ENCODE peak calls at places on chromosomes 12 and 14, in five cellular contexts. One of them, this sample, is unnamed.

GRCh38 chr12:50640321-50640939 is 123.5 kb upstream of the ATF1 start:
- DNase-seq in tibial artery: no peak
- DNase-seq in SK-N-MC: no peak
- DNase-seq in uterus: no peak
- DNase-seq in heart left ventricle: no peak
- DNase-seq in this sample: no peak

GRCh38 chr14:95620659-95621059 is 65.6 kb upstream of the TCL1B start:
- DNase-seq in SK-N-MC: no peak
- DNase-seq in uterus: no peak
- DNase-seq in heart left ventricle: no peak
- DNase-seq in tibial artery: no peak
- DNase-seq in this sample: no peak

GRCh38 chr12:124191024-124191359 is 103.9 kb upstream of the RFLNA start:
- DNase-seq in SK-N-MC: no peak
- DNase-seq in uterus: no peak
- DNase-seq in heart left ventricle: no peak
- DNase-seq in tibial artery: no peak
- DNase-seq in this sample: no peak

GRCh38 chr12:15689751-15690191 is 99.4 kb downstream of the EPS8 start:
- DNase-seq in tibial artery: no peak
- DNase-seq in uterus: no peak
- DNase-seq in SK-N-MC: no peak
- DNase-seq in heart left ventricle: no peak
- DNase-seq in this sample: no peak

GRCh38 chr12:76078748-76079147 is 5.7 kb downstream of the NAP1L1 start:
- DNase-seq in uterus: no peak
- DNase-seq in SK-N-MC: no peak
- DNase-seq in heart left ventricle: no peak
- DNase-seq in tibial artery: no peak
- DNase-seq in this sample: no peak

GRCh38 chr12:107912421-107913004 is 138.0 kb downstream of the ASCL4 start:
- DNase-seq in heart left ventricle: peak
- DNase-seq in SK-N-MC: no peak
- DNase-seq in uterus: no peak
- DNase-seq in tibial artery: no peak
- DNase-seq in this sample: no peak

GRCh38 chr12:111788178-111788654 is 21.5 kb downstream of the ALDH2 start:
- DNase-seq in tibial artery: no peak
- DNase-seq in heart left ventricle: peak
- DNase-seq in uterus: no peak
- DNase-seq in SK-N-MC: peak
- DNase-seq in this sample: no peak

GRCh38 chr12:12791756-12792346 is 6.4 kb downstream of the APOLD1 start:
- DNase-seq in heart left ventricle: no peak
- DNase-seq in SK-N-MC: no peak
- DNase-seq in tibial artery: no peak
- DNase-seq in uterus: peak
- DNase-seq in this sample: no peak

GRCh38 chr12:78038541-78038940 is 207.8 kb downstream of the NAV3 start:
- DNase-seq in heart left ventricle: no peak
- DNase-seq in SK-N-MC: no peak
- DNase-seq in uterus: no peak
- DNase-seq in tibial artery: no peak
- DNase-seq in this sample: no peak

DNA sequence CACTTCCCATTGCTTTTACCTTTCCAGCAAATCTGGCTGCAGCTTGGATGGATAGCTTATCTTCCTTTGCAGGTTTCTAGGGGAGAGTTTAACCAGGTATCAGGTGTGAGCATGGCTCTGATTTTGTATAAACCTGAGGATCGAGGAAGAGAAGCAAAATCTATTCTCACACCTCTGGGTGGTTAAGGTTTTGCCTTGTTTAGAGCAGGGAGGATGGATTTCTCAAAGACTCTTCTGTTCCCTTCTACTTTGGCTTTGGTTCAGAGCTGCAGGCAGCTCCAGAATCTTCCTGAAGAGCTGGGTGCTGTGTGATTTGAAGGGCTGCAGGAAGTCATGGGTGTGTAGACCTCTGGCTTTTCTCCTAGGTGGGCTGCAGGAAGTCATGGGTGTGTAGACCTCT is 1.7 kb downstream of the JDP2 start:
- DNase-seq in tibial artery: no peak
- DNase-seq in uterus: no peak
- DNase-seq in SK-N-MC: no peak
- DNase-seq in heart left ventricle: no peak
- DNase-seq in this sample: no peak
- H3K4me3 ChIP-seq in tibial artery: peak
- H3K4me3 ChIP-seq in uterus: no peak
- H3K4me3 ChIP-seq in SK-N-MC: peak
- H3K4me3 ChIP-seq in heart left ventricle: peak
- H3K4me3 ChIP-seq in this sample: peak

GRCh38 chr12:6821674-6822433 is at the start of gene GPR162:
- DNase-seq in SK-N-MC: no peak
- DNase-seq in heart left ventricle: no peak
- DNase-seq in uterus: peak
- DNase-seq in tibial artery: no peak
- DNase-seq in this sample: no peak
- H3K4me3 ChIP-seq in SK-N-MC: peak
- H3K4me3 ChIP-seq in heart left ventricle: peak
- H3K4me3 ChIP-seq in uterus: peak
- H3K4me3 ChIP-seq in tibial artery: peak
- H3K4me3 ChIP-seq in this sample: peak

GRCh38 chr14:73721101-73721821 is 7.1 kb upstream of the PNMA1 start:
- DNase-seq in SK-N-MC: no peak
- DNase-seq in tibial artery: peak
- DNase-seq in uterus: no peak
- DNase-seq in heart left ventricle: no peak
- DNase-seq in this sample: no peak
- H3K4me3 ChIP-seq in SK-N-MC: no peak
- H3K4me3 ChIP-seq in tibial artery: no peak
- H3K4me3 ChIP-seq in uterus: no peak
- H3K4me3 ChIP-seq in heart left ventricle: no peak
- H3K4me3 ChIP-seq in this sample: no peak

GRCh38 chr14:36663404-36664321 is 2.0 kb downstream of the PAX9 start:
- DNase-seq in uterus: no peak
- DNase-seq in tibial artery: no peak
- DNase-seq in SK-N-MC: no peak
- DNase-seq in heart left ventricle: peak
- DNase-seq in this sample: no peak

GRCh38 chr14:36666416-36667206 is 5.0 kb downstream of the PAX9 start:
- DNase-seq in heart left ventricle: no peak
- DNase-seq in tibial artery: no peak
- DNase-seq in uterus: no peak
- DNase-seq in SK-N-MC: no peak
- DNase-seq in this sample: no peak

GRCh38 chr14:36662543-36663403 is 1.1 kb downstream of the PAX9 start:
- DNase-seq in uterus: no peak
- DNase-seq in SK-N-MC: no peak
- DNase-seq in tibial artery: peak
- DNase-seq in heart left ventricle: no peak
- DNase-seq in this sample: no peak

GRCh38 chr14:36665887-36666415 is 4.3 kb downstream of the PAX9 start:
- DNase-seq in uterus: no peak
- DNase-seq in tibial artery: no peak
- DNase-seq in SK-N-MC: no peak
- DNase-seq in heart left ventricle: no peak
- DNase-seq in this sample: no peak

GRCh38 chr14:36664322-36665193 is 2.9 kb downstream of the PAX9 start:
- DNase-seq in uterus: no peak
- DNase-seq in SK-N-MC: no peak
- DNase-seq in heart left ventricle: no peak
- DNase-seq in tibial artery: no peak
- DNase-seq in this sample: no peak
- H3K4me3 ChIP-seq in uterus: no peak
- H3K4me3 ChIP-seq in SK-N-MC: peak
- H3K4me3 ChIP-seq in heart left ventricle: no peak
- H3K4me3 ChIP-seq in tibial artery: peak
- H3K4me3 ChIP-seq in this sample: peak

GRCh38 chr12:94041833-94042232 is 106.5 kb upstream of the PLXNC1 start:
- DNase-seq in SK-N-MC: no peak
- DNase-seq in uterus: no peak
- DNase-seq in tibial artery: no peak
- DNase-seq in heart left ventricle: no peak
- DNase-seq in this sample: no peak

GRCh38 chr12:94038605-94039004 is 109.8 kb upstream of the PLXNC1 start:
- DNase-seq in heart left ventricle: no peak
- DNase-seq in tibial artery: no peak
- DNase-seq in uterus: no peak
- DNase-seq in SK-N-MC: no peak
- DNase-seq in this sample: no peak

GRCh38 chr12:94042321-94042720 is 106.1 kb upstream of the PLXNC1 start:
- DNase-seq in heart left ventricle: no peak
- DNase-seq in SK-N-MC: no peak
- DNase-seq in tibial artery: no peak
- DNase-seq in uterus: no peak
- DNase-seq in this sample: no peak

GRCh38 chr12:94039199-94039840 is 109.1 kb upstream of the PLXNC1 start:
- DNase-seq in tibial artery: no peak
- DNase-seq in heart left ventricle: no peak
- DNase-seq in SK-N-MC: no peak
- DNase-seq in uterus: no peak
- DNase-seq in this sample: no peak

DNA sequence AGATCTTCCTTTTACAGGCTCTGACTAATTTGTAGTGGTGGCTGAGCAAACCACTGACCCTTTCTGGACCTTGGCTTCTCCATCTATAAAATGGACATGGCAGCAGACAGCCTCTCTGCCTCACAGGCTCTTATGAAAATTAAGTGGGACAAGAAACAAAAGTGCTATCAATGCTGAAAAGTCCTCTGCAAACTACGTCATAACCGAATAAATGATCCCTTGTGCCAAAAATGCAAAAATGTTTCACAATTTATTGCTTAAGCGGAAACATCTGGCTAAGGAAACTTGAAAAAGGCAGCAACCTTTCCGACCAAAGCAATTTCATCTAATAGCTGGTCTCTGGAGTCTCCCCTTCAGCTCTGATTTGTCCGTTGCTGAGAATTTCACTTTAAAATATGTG is 108.5 kb upstream of the PLXNC1 start:
- DNase-seq in uterus: no peak
- DNase-seq in tibial artery: no peak
- DNase-seq in SK-N-MC: no peak
- DNase-seq in heart left ventricle: no peak
- DNase-seq in this sample: no peak
- H3K4me3 ChIP-seq in uterus: no peak
- H3K4me3 ChIP-seq in tibial artery: no peak
- H3K4me3 ChIP-seq in SK-N-MC: peak
- H3K4me3 ChIP-seq in heart left ventricle: no peak
- H3K4me3 ChIP-seq in this sample: no peak

GRCh38 chr12:122669397-122670070 is 33.6 kb downstream of the HCAR2 start:
- DNase-seq in SK-N-MC: no peak
- DNase-seq in tibial artery: no peak
- DNase-seq in heart left ventricle: no peak
- DNase-seq in uterus: no peak
- DNase-seq in this sample: no peak
- H3K4me3 ChIP-seq in SK-N-MC: no peak
- H3K4me3 ChIP-seq in tibial artery: no peak
- H3K4me3 ChIP-seq in heart left ventricle: no peak
- H3K4me3 ChIP-seq in uterus: no peak
- H3K4me3 ChIP-seq in this sample: no peak

GRCh38 chr14:74249433-74250375 is 10.5 kb downstream of the VSX2 start:
- DNase-seq in uterus: no peak
- DNase-seq in tibial artery: no peak
- DNase-seq in SK-N-MC: no peak
- DNase-seq in heart left ventricle: no peak
- DNase-seq in this sample: no peak

GRCh38 chr14:74255281-74255680 is 16.0 kb downstream of the VSX2 start:
- DNase-seq in SK-N-MC: no peak
- DNase-seq in uterus: no peak
- DNase-seq in heart left ventricle: no peak
- DNase-seq in tibial artery: no peak
- DNase-seq in this sample: no peak

GRCh38 chr14:74248036-74248435 is 8.8 kb downstream of the VSX2 start:
- DNase-seq in SK-N-MC: no peak
- DNase-seq in uterus: no peak
- DNase-seq in tibial artery: no peak
- DNase-seq in heart left ventricle: no peak
- DNase-seq in this sample: no peak

GRCh38 chr14:74246561-74246960 is 7.3 kb downstream of the VSX2 start:
- DNase-seq in uterus: no peak
- DNase-seq in heart left ventricle: no peak
- DNase-seq in tibial artery: no peak
- DNase-seq in SK-N-MC: no peak
- DNase-seq in this sample: no peak

GRCh38 chr14:74251546-74252030 is 12.3 kb downstream of the VSX2 start:
- DNase-seq in heart left ventricle: peak
- DNase-seq in tibial artery: peak
- DNase-seq in uterus: peak
- DNase-seq in SK-N-MC: peak
- DNase-seq in this sample: peak
- H3K4me3 ChIP-seq in heart left ventricle: peak
- H3K4me3 ChIP-seq in tibial artery: no peak
- H3K4me3 ChIP-seq in uterus: no peak
- H3K4me3 ChIP-seq in SK-N-MC: peak
- H3K4me3 ChIP-seq in this sample: peak

GRCh38 chr14:103258211-103258610 is 75.8 kb upstream of the EIF5 start:
- DNase-seq in heart left ventricle: no peak
- DNase-seq in SK-N-MC: no peak
- DNase-seq in uterus: no peak
- DNase-seq in tibial artery: no peak
- DNase-seq in this sample: no peak

GRCh38 chr14:103259801-103260628 is 74.0 kb upstream of the EIF5 start:
- DNase-seq in heart left ventricle: no peak
- DNase-seq in SK-N-MC: no peak
- DNase-seq in tibial artery: no peak
- DNase-seq in uterus: no peak
- DNase-seq in this sample: no peak

GRCh38 chr14:103259184-103259583 is 74.9 kb upstream of the EIF5 start:
- DNase-seq in tibial artery: no peak
- DNase-seq in SK-N-MC: no peak
- DNase-seq in uterus: no peak
- DNase-seq in heart left ventricle: no peak
- DNase-seq in this sample: no peak

GRCh38 chr14:103257211-103257962 is 76.7 kb upstream of the EIF5 start:
- DNase-seq in SK-N-MC: no peak
- DNase-seq in heart left ventricle: no peak
- DNase-seq in tibial artery: no peak
- DNase-seq in uterus: no peak
- DNase-seq in this sample: no peak

GRCh38 chr14:103260629-103261124 is 73.4 kb upstream of the EIF5 start:
- DNase-seq in uterus: peak
- DNase-seq in heart left ventricle: peak
- DNase-seq in SK-N-MC: no peak
- DNase-seq in tibial artery: peak
- DNase-seq in this sample: no peak
- H3K4me3 ChIP-seq in uterus: peak
- H3K4me3 ChIP-seq in heart left ventricle: peak
- H3K4me3 ChIP-seq in SK-N-MC: peak
- H3K4me3 ChIP-seq in tibial artery: peak
- H3K4me3 ChIP-seq in this sample: peak

This sample was measured in thoracic aorta.